ENCODE peak calls at places on chromosomes 13 and 19, in eight cellular contexts. C is lower leg skin; J is HFF-Myc; H is hepatocyte; G is ascending aorta; X is CD4-positive, alpha-beta T cell; V is AG04449; T is psoas muscle. Y is an unnamed sample.
A peak's percentile ranks its signal among the peaks of the same experiment; 100 is the strongest.

GRCh38 chr13:20190481-20191310 is 2.0 kb downstream of the GJB2 start:
- DNase-seq in G (no peak), H (no peak), J (peak; percentile 16), V (peak; percentile 26), T (no peak), X (no peak), C (no peak), Y (no peak)

GRCh38 chr19:15048885-15049541 is at the start of gene CASP14:
- DNase-seq in H (no peak), X (no peak), C (no peak), T (no peak), J (no peak), G (no peak), V (no peak), Y (no peak)

GRCh38 chr19:14149509-14149994 is 13.2 kb upstream of the ASF1B start:
- DNase-seq in V (no peak), H (peak; percentile 72), T (peak; percentile 80), X (peak; percentile 63), J (no peak), C (peak; percentile 94), G (peak; percentile 76), Y (no peak)

GRCh38 chr19:15265849-15266248 is 33.6 kb upstream of the EPHX3 start:
- DNase-seq in H (peak; percentile 67), C (peak; percentile 94), G (peak; percentile 97), T (peak; percentile 96), V (peak; percentile 47), J (peak; percentile 85), X (no peak), Y (no peak)

GRCh38 chr13:31174018-31174417 is 12.3 kb upstream of the HSPH1 start:
- DNase-seq in T (no peak), H (no peak), X (no peak), C (no peak), J (no peak), G (no peak), V (no peak), Y (no peak)

GRCh38 chr19:18329035-18329376 is 6.1 kb upstream of the LSM4 start:
- DNase-seq in G (no peak), V (no peak), T (no peak), X (no peak), H (no peak), C (no peak), J (no peak), Y (no peak)

GRCh38 chr19:11510444-11510843 is 4.8 kb upstream of the ZNF653 start:
- DNase-seq in G (no peak), V (no peak), T (no peak), C (no peak), X (no peak), J (no peak), H (no peak), Y (peak; percentile 3)

GRCh38 chr19:3573162-3573857 is 566 bp downstream of the HMG20B start:
- DNase-seq in G (no peak), H (peak; percentile 58), T (no peak), J (no peak), X (no peak), V (no peak), C (no peak), Y (no peak)

GRCh38 chr19:45058622-45059159 is 17.6 kb downstream of the ZNF296 start:
- DNase-seq in C (no peak), H (no peak), X (no peak), G (no peak), J (no peak), V (no peak), T (no peak), Y (no peak)

GRCh38 chr19:46031781-46032596 is 8.8 kb downstream of the IGFL4 start:
- DNase-seq in J (no peak), X (no peak), H (no peak), G (no peak), T (no peak), C (peak; percentile 79), V (no peak), Y (no peak)

GRCh38 chr13:108700421-108701170 is 71.2 kb downstream of the MYO16 start:
- DNase-seq in C (no peak), V (no peak), G (no peak), T (no peak), J (peak; percentile 92), X (no peak), H (peak; percentile 11), Y (no peak)

GRCh38 chr19:55538132-55538531 is 1.2 kb upstream of the SBK2 start:
- DNase-seq in T (no peak), G (no peak), J (no peak), H (no peak), X (no peak), C (no peak), V (no peak), Y (no peak)

GRCh38 chr13:80035096-80035495 is 305.8 kb downstream of the SPRY2 start:
- DNase-seq in H (no peak), X (no peak), T (no peak), J (no peak), G (no peak), C (no peak), V (no peak), Y (no peak)
- TF ChIP-seq CTCF in H (no peak), X (no peak), T (no peak), J (no peak), G (no peak), C (no peak), V (no peak), Y (no peak)

DNA sequence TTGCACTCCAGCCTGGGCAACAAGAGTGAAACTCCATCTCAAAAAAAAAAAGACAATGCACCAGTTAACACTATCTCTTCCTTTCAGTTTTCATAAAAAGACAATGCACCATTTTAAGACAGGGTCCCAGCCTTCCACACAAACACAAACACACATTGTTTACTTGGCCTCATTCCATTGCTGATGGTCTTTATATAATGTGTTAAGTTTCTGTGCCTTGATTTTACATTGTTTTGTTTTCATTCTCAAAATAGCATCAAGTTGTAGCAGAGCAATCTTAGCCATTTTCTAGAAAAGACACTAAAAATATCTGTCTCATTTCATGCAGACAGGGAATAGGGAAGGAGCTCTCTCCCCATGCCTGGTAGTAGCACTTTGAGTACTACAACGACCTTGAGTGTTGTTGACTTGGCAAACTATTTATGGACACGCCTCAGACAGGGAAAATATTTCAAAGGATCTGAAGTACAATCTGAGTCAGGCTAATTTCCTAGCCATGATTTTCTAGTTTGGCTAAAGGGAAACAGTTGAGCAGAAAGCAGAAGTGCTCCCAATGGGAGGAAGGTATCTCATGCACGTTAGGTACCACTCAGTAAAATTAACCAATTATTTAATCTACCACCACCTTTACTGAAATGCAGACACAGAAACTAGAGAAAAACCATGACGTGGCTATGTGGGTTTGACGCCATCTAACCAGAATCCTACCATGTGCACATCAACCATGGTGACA is 120.6 kb downstream of the ABCC4 start:
- DNase-seq in C (no peak), T (no peak), H (peak; percentile 40), V (no peak), X (no peak), G (no peak), J (no peak), Y (no peak)
- TF ChIP-seq CTCF in C (no peak), T (no peak), H (no peak), V (no peak), X (no peak), G (no peak), J (no peak), Y (no peak)

GRCh38 chr19:13082192-13083007 is 20.3 kb downstream of the LYL1 start:
- DNase-seq in H (peak; percentile 67), J (no peak), X (no peak), G (no peak), V (no peak), C (no peak), T (no peak), Y (peak; percentile 76)
- TF ChIP-seq CTCF in H (peak; percentile 42), J (peak; percentile 37), X (no peak), G (peak; percentile 56), V (peak; percentile 58), C (no peak), T (peak; percentile 21), Y (peak; percentile 4)

DNA sequence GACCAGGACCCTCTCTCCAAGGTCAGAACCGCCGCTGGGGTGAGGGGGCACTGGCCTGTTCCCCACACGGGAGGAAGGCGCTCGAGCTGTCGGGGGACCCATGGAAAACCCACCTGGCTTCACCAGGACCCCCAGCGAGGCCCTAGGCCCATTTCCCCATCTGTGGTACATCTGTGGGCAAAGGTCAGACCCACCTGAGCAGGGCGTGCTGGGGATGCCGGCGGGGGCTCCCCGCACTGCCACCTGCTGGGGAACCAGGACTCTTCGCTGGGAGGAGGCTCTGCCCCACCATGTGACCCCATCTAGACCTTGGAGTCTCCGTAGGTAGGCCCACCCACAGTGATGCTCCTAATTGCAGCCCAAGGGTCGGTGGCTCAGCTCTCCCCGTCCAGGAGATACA is 511 bp downstream of the WDR88 start:
- DNase-seq in X (no peak), J (no peak), C (no peak), V (no peak), T (no peak), H (no peak), G (no peak), Y (no peak)
- TF ChIP-seq CTCF in X (no peak), J (peak; percentile 47), C (no peak), V (peak; percentile 22), T (no peak), H (peak; percentile 12), G (no peak), Y (peak; percentile 3)

GRCh38 chr13:21478881-21479808 is 20.0 kb upstream of the ZDHHC20 start:
- DNase-seq in H (peak; percentile 76), V (peak; percentile 23), X (peak; percentile 26), C (no peak), G (no peak), J (peak; percentile 64), T (no peak), Y (no peak)
- TF ChIP-seq CTCF in H (peak; percentile 83), V (peak; percentile 49), X (peak; percentile 70), C (no peak), G (peak; percentile 62), J (peak; percentile 20), T (peak; percentile 77), Y (peak; percentile 62)

GRCh38 chr13:28718186-28718537 is 608 bp downstream of the SLC46A3 start:
- DNase-seq in V (no peak), T (no peak), X (no peak), C (no peak), G (no peak), H (no peak), J (no peak), Y (no peak)
- TF ChIP-seq CTCF in V (no peak), T (no peak), X (no peak), C (no peak), G (no peak), H (no peak), J (no peak), Y (no peak)

DNA sequence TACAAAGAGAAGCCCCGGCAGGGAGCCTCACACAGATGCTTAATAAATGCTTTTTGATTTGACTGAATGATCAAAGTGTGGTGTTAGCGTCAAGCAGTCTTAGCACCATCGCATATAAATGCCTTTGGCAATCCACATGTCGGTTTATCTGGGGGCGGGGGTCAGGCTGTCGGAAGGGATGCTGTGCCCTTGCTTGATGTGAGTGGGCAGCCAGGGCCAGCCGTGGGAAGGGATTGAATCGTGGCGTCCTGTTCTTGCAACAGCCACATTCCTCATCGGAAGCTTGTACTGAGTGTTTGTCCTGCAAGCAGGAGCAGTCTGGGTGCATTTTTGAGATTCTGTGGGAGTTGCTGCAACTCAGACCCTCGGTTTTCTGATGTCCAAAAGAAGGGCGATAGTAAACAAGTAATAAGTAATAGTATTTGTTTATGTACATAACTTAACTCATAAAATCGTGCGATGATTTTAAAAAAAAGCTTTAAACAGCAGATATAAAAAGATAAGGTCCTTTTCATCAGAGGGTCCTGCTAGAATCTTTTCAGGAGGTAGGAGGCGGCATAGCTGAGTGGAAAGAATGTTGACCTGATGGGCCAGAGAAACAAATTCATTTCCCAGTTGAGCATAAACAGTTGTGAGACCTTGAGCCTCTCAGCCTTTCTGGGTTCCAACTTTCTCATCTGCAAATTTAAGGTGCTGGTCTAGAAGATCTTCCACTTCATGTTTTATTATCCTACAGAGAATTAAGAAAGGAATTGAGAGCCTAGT is 173.3 kb downstream of the LACC1 start:
- DNase-seq in T (no peak), V (no peak), G (peak; percentile 67), C (no peak), X (no peak), H (peak; percentile 37), J (no peak), Y (no peak)
- TF ChIP-seq CTCF in T (no peak), V (no peak), G (no peak), C (no peak), X (no peak), H (peak; percentile 32), J (no peak), Y (no peak)

Y was measured in D721Med.